ENCODE peak calls at places on chromosomes 7 and 10, in four cellular contexts. A is HEK293T; U is activated T-helper 9 cell treated with anti-CD3 and anti-CD28 coated beads, Interleukin-2, amount 50 U/mL, for 16 hours; T is left ventricle myocardium inferior. E is an unnamed sample.

GRCh38 chr10:72315611-72316385 is 38.9 kb downstream of the DNAJB12 start:
- DNase-seq in A (no peak), U (no peak), T (no peak), E (no peak)

GRCh38 chr7:49763791-49764190 is 9.6 kb upstream of the VWC2 start:
- DNase-seq in A (no peak), U (no peak), T (no peak), E (no peak)

GRCh38 chr7:99788554-99788953 is 4.6 kb upstream of the CYP3A4 start:
- DNase-seq in A (no peak), U (no peak), T (no peak), E (no peak)

GRCh38 chr10:104322416-104322782 is 15.9 kb downstream of the ITPRIP start:
- DNase-seq in A (no peak), U (no peak), T (no peak), E (no peak)

GRCh38 chr10:99609186-99609585 is 11.1 kb downstream of the SLC25A28 start:
- DNase-seq in A (no peak), U (no peak), T (no peak), E (no peak)

GRCh38 chr10:22002531-22003110 is 909 bp downstream of the DNAJC1 start:
- DNase-seq in A (peak; percentile 18), U (no peak), T (no peak), E (peak; percentile 19)

GRCh38 chr10:60450291-60450690 is 60.6 kb upstream of the ANK3 start:
- DNase-seq in A (no peak), U (no peak), T (no peak), E (no peak)

GRCh38 chr10:103374263-103374662 is 6.5 kb downstream of the TAF5 start:
- DNase-seq in A (no peak), U (no peak), T (no peak), E (no peak)

GRCh38 chr7:119969054-119969453 is 303.9 kb upstream of the KCND2 start:
- DNase-seq in A (no peak), U (no peak), T (no peak), E (no peak)

GRCh38 chr10:71212249-71213126 is at the start of gene UNC5B:
- DNase-seq in A (peak; percentile 88), U (peak; percentile 13), T (peak; percentile 93), E (peak; percentile 38)

GRCh38 chr10:76874896-76875295 is 762.7 kb downstream of the KCNMA1 start:
- DNase-seq in A (no peak), U (no peak), T (no peak), E (no peak)

GRCh38 chr7:158549176-158549833 is 38.3 kb downstream of the PTPRN2 start:
- DNase-seq in A (no peak), U (no peak), T (peak; percentile 60), E (no peak)

GRCh38 chr7:139827042-139827441 is 2.0 kb upstream of the TBXAS1 start:
- DNase-seq in A (no peak), U (no peak), T (no peak), E (no peak)

GRCh38 chr7:30069096-30069867 is 41.1 kb downstream of the PLEKHA8 start:
- DNase-seq in A (no peak), U (no peak), T (no peak), E (no peak)

GRCh38 chr10:96387151-96387550 is 28.3 kb upstream of the OPALIN start:
- DNase-seq in A (no peak), U (no peak), T (no peak), E (no peak)

GRCh38 chr10:108450280-108450679 is 1285.8 kb upstream of the SORCS1 start:
- DNase-seq in A (no peak), U (no peak), T (no peak), E (no peak)

GRCh38 chr7:133682364-133683181 is 429.7 kb downstream of the EXOC4 start:
- DNase-seq in A (no peak), U (no peak), T (no peak), E (no peak)

GRCh38 chr10:42935466-42935865 is 141.4 kb upstream of the RET start:
- DNase-seq in A (no peak), U (no peak), T (no peak), E (no peak)

GRCh38 chr10:31321396-31321941 is 2.5 kb downstream of the ZEB1 start:
- DNase-seq in A (no peak), U (no peak), T (no peak), E (peak; percentile 69)

GRCh38 chr10:43024942-43025700 is 51.7 kb upstream of the RET start:
- DNase-seq in A (no peak), U (no peak), T (no peak), E (no peak)

GRCh38 chr7:28349637-28350036 is 62.7 kb upstream of the CREB5 start:
- DNase-seq in A (no peak), U (no peak), T (no peak), E (no peak)

GRCh38 chr10:113539789-113540188 is 13.1 kb upstream of the HABP2 start:
- DNase-seq in A (no peak), U (no peak), T (no peak), E (no peak)

GRCh38 chr7:135247746-135248471 is 14.3 kb downstream of the STRA8 start:
- DNase-seq in A (no peak), U (no peak), T (no peak), E (no peak)

GRCh38 chr10:49187044-49187484 is 1.1 kb downstream of the TMEM273 start:
- DNase-seq in A (no peak), U (no peak), T (no peak), E (no peak)

GRCh38 chr7:49513939-49514338 is 259.5 kb upstream of the VWC2 start:
- DNase-seq in A (no peak), U (no peak), T (no peak), E (no peak)

GRCh38 chr10:36738738-36739431 is 386.5 kb upstream of the ANKRD30A start:
- DNase-seq in A (no peak), U (no peak), T (no peak), E (no peak)

GRCh38 chr7:150937848-150938561 is 40.1 kb downstream of the KCNH2 start:
- DNase-seq in A (no peak), U (no peak), T (no peak), E (no peak)

GRCh38 chr10:13789448-13789829 is 202.7 kb downstream of the PRPF18 start:
- DNase-seq in A (no peak), U (no peak), T (no peak), E (no peak)

GRCh38 chr10:133141144-133141962 is 18.7 kb upstream of the KNDC1 start:
- DNase-seq in A (no peak), U (no peak), T (peak; percentile 8), E (no peak)

GRCh38 chr10:103069453-103070331 is 123.4 kb downstream of the NT5C2 start:
- DNase-seq in A (peak; percentile 77), U (peak; percentile 49), T (peak; percentile 36), E (peak; percentile 63)

GRCh38 chr10:71459513-71459912 is 62.8 kb downstream of the CDH23 start:
- DNase-seq in A (no peak), U (no peak), T (no peak), E (no peak)

GRCh38 chr7:135774284-135774683 is 25.7 kb upstream of the FAM180A start:
- DNase-seq in A (no peak), U (no peak), T (no peak), E (no peak)

GRCh38 chr7:10724449-10724848 is 249.2 kb upstream of the PHF14 start:
- DNase-seq in A (no peak), U (no peak), T (no peak), E (no peak)

GRCh38 chr10:28631896-28632596 is 45.3 kb upstream of the BAMBI start:
- DNase-seq in A (no peak), U (no peak), T (no peak), E (no peak)

GRCh38 chr10:60048146-60048545 is 141.8 kb upstream of the CCDC6 start:
- DNase-seq in A (peak; percentile 19), U (no peak), T (no peak), E (no peak)

GRCh38 chr10:56181607-56182006 is 179.5 kb downstream of the ZWINT start:
- DNase-seq in A (no peak), U (no peak), T (no peak), E (no peak)

GRCh38 chr7:73988197-73988596 is 39.8 kb upstream of the ELN start:
- DNase-seq in A (no peak), U (no peak), T (peak; percentile 68), E (no peak)

GRCh38 chr10:119769886-119770285 is 44.0 kb downstream of the INPP5F start:
- DNase-seq in A (no peak), U (no peak), T (no peak), E (no peak)

GRCh38 chr10:22593644-22594043 is 120.7 kb downstream of the PIP4K2A start:
- DNase-seq in A (no peak), U (no peak), T (no peak), E (no peak)

GRCh38 chr10:25578061-25578460 is 356.0 kb upstream of the MYO3A start:
- DNase-seq in A (no peak), U (no peak), T (no peak), E (no peak)